ENCODE peak calls at places on chromosomes 2 and 18, in five cellular contexts. One of them, this sample, is unnamed.

GRCh38 chr2:240759454-240759853 is 60.6 kb downstream of the KIF1A start:
- DNase-seq in erythroblast: no peak
- DNase-seq in NCI-H748 treated with DMSO at 0.1 percent for 48 hours: no peak
- DNase-seq in spleen: no peak
- DNase-seq in CD4-positive, alpha-beta memory T cell: no peak
- DNase-seq in this sample: no peak

GRCh38 chr2:18125279-18125678 is 246.8 kb downstream of the KCNS3 start:
- DNase-seq in erythroblast: no peak
- DNase-seq in NCI-H748 treated with DMSO at 0.1 percent for 48 hours: no peak
- DNase-seq in spleen: no peak
- DNase-seq in CD4-positive, alpha-beta memory T cell: no peak
- DNase-seq in this sample: no peak

GRCh38 chr2:18232731-18233438 is 327.6 kb downstream of the RDH14 start:
- DNase-seq in erythroblast: no peak
- DNase-seq in NCI-H748 treated with DMSO at 0.1 percent for 48 hours: no peak
- DNase-seq in spleen: no peak
- DNase-seq in CD4-positive, alpha-beta memory T cell: no peak
- DNase-seq in this sample: no peak

GRCh38 chr2:147482111-147482510 is 362.7 kb upstream of the ACVR2A start:
- DNase-seq in erythroblast: no peak
- DNase-seq in NCI-H748 treated with DMSO at 0.1 percent for 48 hours: no peak
- DNase-seq in spleen: no peak
- DNase-seq in CD4-positive, alpha-beta memory T cell: no peak
- DNase-seq in this sample: no peak

GRCh38 chr2:11697103-11697871 is 27.3 kb upstream of the NTSR2 start:
- DNase-seq in erythroblast: no peak
- DNase-seq in NCI-H748 treated with DMSO at 0.1 percent for 48 hours: no peak
- DNase-seq in spleen: peak
- DNase-seq in CD4-positive, alpha-beta memory T cell: no peak
- DNase-seq in this sample: peak

GRCh38 chr2:172513935-172514586 is 41.8 kb upstream of the PDK1 start:
- DNase-seq in erythroblast: peak
- DNase-seq in NCI-H748 treated with DMSO at 0.1 percent for 48 hours: no peak
- DNase-seq in spleen: peak
- DNase-seq in CD4-positive, alpha-beta memory T cell: no peak
- DNase-seq in this sample: no peak

GRCh38 chr2:128178650-128179460 is 87.9 kb downstream of the UGGT1 start:
- DNase-seq in erythroblast: peak
- DNase-seq in NCI-H748 treated with DMSO at 0.1 percent for 48 hours: peak
- DNase-seq in spleen: peak
- DNase-seq in CD4-positive, alpha-beta memory T cell: peak
- DNase-seq in this sample: peak

GRCh38 chr2:12031871-12032270 is 285.4 kb downstream of the LPIN1 start:
- DNase-seq in erythroblast: peak
- DNase-seq in NCI-H748 treated with DMSO at 0.1 percent for 48 hours: no peak
- DNase-seq in spleen: peak
- DNase-seq in CD4-positive, alpha-beta memory T cell: no peak
- DNase-seq in this sample: no peak

GRCh38 chr2:60476206-60476946 is 77.1 kb downstream of the BCL11A start:
- DNase-seq in erythroblast: no peak
- DNase-seq in NCI-H748 treated with DMSO at 0.1 percent for 48 hours: no peak
- DNase-seq in spleen: no peak
- DNase-seq in CD4-positive, alpha-beta memory T cell: no peak
- DNase-seq in this sample: no peak

GRCh38 chr2:28424799-28425492 is 32.3 kb downstream of the FOSL2 start:
- DNase-seq in erythroblast: no peak
- DNase-seq in NCI-H748 treated with DMSO at 0.1 percent for 48 hours: no peak
- DNase-seq in spleen: no peak
- DNase-seq in CD4-positive, alpha-beta memory T cell: no peak
- DNase-seq in this sample: no peak

GRCh38 chr2:239194731-239195317 is 206.0 kb downstream of the HDAC4 start:
- DNase-seq in erythroblast: no peak
- DNase-seq in NCI-H748 treated with DMSO at 0.1 percent for 48 hours: no peak
- DNase-seq in spleen: no peak
- DNase-seq in CD4-positive, alpha-beta memory T cell: no peak
- DNase-seq in this sample: no peak

GRCh38 chr2:43837831-43838559 is 644 bp downstream of the ABCG5 start:
- DNase-seq in erythroblast: no peak
- DNase-seq in NCI-H748 treated with DMSO at 0.1 percent for 48 hours: no peak
- DNase-seq in spleen: no peak
- DNase-seq in CD4-positive, alpha-beta memory T cell: no peak
- DNase-seq in this sample: no peak

GRCh38 chr2:70607121-70607551 is 53.5 kb upstream of the TGFA start:
- DNase-seq in erythroblast: no peak
- DNase-seq in NCI-H748 treated with DMSO at 0.1 percent for 48 hours: no peak
- DNase-seq in spleen: no peak
- DNase-seq in CD4-positive, alpha-beta memory T cell: no peak
- DNase-seq in this sample: no peak

GRCh38 chr18:34258176-34258575 is 33.5 kb upstream of the NOL4 start:
- DNase-seq in erythroblast: no peak
- DNase-seq in NCI-H748 treated with DMSO at 0.1 percent for 48 hours: no peak
- DNase-seq in spleen: no peak
- DNase-seq in CD4-positive, alpha-beta memory T cell: no peak
- DNase-seq in this sample: no peak

GRCh38 chr2:205683179-205683978 is 1.1 kb downstream of the NRP2 start:
- DNase-seq in erythroblast: no peak
- DNase-seq in NCI-H748 treated with DMSO at 0.1 percent for 48 hours: no peak
- DNase-seq in spleen: no peak
- DNase-seq in CD4-positive, alpha-beta memory T cell: no peak
- DNase-seq in this sample: peak

GRCh38 chr2:42752299-42752698 is 11.6 kb downstream of the OXER1 start:
- DNase-seq in erythroblast: no peak
- DNase-seq in NCI-H748 treated with DMSO at 0.1 percent for 48 hours: no peak
- DNase-seq in spleen: no peak
- DNase-seq in CD4-positive, alpha-beta memory T cell: no peak
- DNase-seq in this sample: no peak

GRCh38 chr18:13641551-13642439 is 84.6 kb downstream of the FAM210A start:
- DNase-seq in erythroblast: peak
- DNase-seq in NCI-H748 treated with DMSO at 0.1 percent for 48 hours: no peak
- DNase-seq in spleen: no peak
- DNase-seq in CD4-positive, alpha-beta memory T cell: no peak
- DNase-seq in this sample: no peak

GRCh38 chr18:50203801-50204604 is 9.1 kb upstream of the MYO5B start:
- DNase-seq in erythroblast: peak
- DNase-seq in NCI-H748 treated with DMSO at 0.1 percent for 48 hours: peak
- DNase-seq in spleen: no peak
- DNase-seq in CD4-positive, alpha-beta memory T cell: no peak
- DNase-seq in this sample: peak

GRCh38 chr2:100978582-100979051 is 23.5 kb upstream of the RPL31 start:
- DNase-seq in erythroblast: no peak
- DNase-seq in NCI-H748 treated with DMSO at 0.1 percent for 48 hours: no peak
- DNase-seq in spleen: no peak
- DNase-seq in CD4-positive, alpha-beta memory T cell: no peak
- DNase-seq in this sample: no peak

GRCh38 chr2:240153418-240153817 is 13.0 kb upstream of the OTOS start:
- DNase-seq in erythroblast: no peak
- DNase-seq in NCI-H748 treated with DMSO at 0.1 percent for 48 hours: no peak
- DNase-seq in spleen: peak
- DNase-seq in CD4-positive, alpha-beta memory T cell: no peak
- DNase-seq in this sample: no peak

GRCh38 chr2:100786297-100786658 is 33.7 kb upstream of the NPAS2 start:
- DNase-seq in erythroblast: no peak
- DNase-seq in NCI-H748 treated with DMSO at 0.1 percent for 48 hours: no peak
- DNase-seq in spleen: no peak
- DNase-seq in CD4-positive, alpha-beta memory T cell: no peak
- DNase-seq in this sample: peak

GRCh38 chr2:76998713-76999112 is 523.5 kb downstream of the LRRTM4 start:
- DNase-seq in erythroblast: no peak
- DNase-seq in NCI-H748 treated with DMSO at 0.1 percent for 48 hours: peak
- DNase-seq in spleen: no peak
- DNase-seq in CD4-positive, alpha-beta memory T cell: no peak
- DNase-seq in this sample: no peak

This sample was measured in hepatic stellate cell.